ENCODE peak calls at places on chromosomes 11 and 22, in four cellular contexts. Q is small intestine, D is cardiac muscle cell, O is PC-3. W is an unnamed sample. For H3K4me1 and H3K36me3, the result is how much of the 10 kb centered on the place peaks cover.

GRCh38 chr22:43066134-43066533 is 23.1 kb downstream of the TTLL1 start:
- DNase-seq in O (no peak), Q (no peak), D (no peak), W (no peak)

GRCh38 chr22:22988785-22989184 is 81.5 kb upstream of the GNAZ start:
- DNase-seq in Q (no peak), O (no peak), D (no peak), W (no peak)

GRCh38 chr22:35531695-35532094 is 8.9 kb upstream of the RASD2 start:
- DNase-seq in O (no peak), Q (no peak), D (no peak), W (no peak)

GRCh38 chr11:68584097-68584496 is 100.2 kb upstream of the GAL start:
- DNase-seq in D (peak), O (peak), Q (peak), W (peak)

GRCh38 chr22:49968831-49969661 is 8.5 kb downstream of the PIM3 start:
- DNase-seq in O (no peak), D (no peak), Q (no peak), W (no peak)

GRCh38 chr11:73585834-73586575 is 11.9 kb downstream of the FAM168A start:
- DNase-seq in Q (no peak), D (no peak), O (peak), W (no peak)

GRCh38 chr22:35462558-35463230 is 62.8 kb downstream of the MCM5 start:
- DNase-seq in D (no peak), O (no peak), Q (no peak), W (no peak)

GRCh38 chr11:75896843-75897419 is 81.9 kb downstream of the UVRAG start:
- DNase-seq in D (peak), O (peak), Q (peak), W (no peak)

DNA sequence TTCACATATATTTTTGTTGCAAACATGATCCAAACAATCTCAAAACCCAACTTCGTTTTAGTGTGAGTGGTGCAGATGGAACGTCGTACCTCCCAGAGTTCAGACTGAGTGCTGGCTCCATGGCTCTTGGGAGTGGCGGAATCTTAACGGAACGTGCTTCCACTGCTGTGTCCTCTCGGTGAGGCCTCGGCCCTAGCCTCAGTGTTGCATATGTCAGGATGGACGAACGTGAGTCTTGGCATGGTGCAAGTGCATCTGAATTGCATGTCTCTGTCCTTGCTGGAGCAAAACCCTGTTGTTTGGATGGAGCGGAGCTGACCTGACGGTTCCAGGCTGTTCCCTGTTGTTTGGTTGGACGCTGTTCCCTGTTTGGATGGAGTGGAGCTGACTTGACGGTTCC is 306.8 kb downstream of the TBC1D22A start:
- DNase-seq in O (no peak), D (no peak), Q (no peak), W (no peak)
- H3K4me3 ChIP-seq in O (no peak), D (no peak), Q (no peak), W (no peak)

DNA sequence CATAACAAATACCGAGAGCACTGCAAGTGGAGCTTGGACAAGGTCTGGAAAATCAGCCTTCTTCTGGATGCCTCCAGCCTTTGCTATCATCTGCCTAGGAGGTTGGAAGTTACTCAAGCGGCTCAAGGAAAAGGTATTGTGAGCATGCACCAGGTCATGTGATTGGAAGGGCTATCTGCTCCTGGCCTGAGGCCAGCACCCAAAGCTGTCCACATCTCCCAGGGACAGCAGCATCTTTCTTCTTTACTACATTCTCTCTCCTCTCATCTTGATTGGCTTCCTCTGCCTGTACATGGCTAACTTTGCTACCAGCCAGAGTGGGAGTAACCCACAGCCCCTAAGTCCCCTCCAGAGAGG is 44.2 kb upstream of the AMPD3 start:
- DNase-seq in O (no peak), D (no peak), Q (no peak), W (no peak)
- H3K4me1 ChIP-seq in O (under half), D (under half), Q (under half), W (under half)

GRCh38 chr11:115780625-115781024 is 276.4 kb upstream of the CADM1 start:
- DNase-seq in O (no peak), D (no peak), Q (no peak), W (no peak)
- H3K36me3 ChIP-seq in O (under half), D (under half), Q (under half), W (under half)

GRCh38 chr22:30574095-30574981 is at the start of gene GAL3ST1:
- DNase-seq in Q (peak), O (no peak), D (peak), W (peak)
- H3K4me3 ChIP-seq in Q (peak), O (no peak), D (peak), W (peak)

GRCh38 chr11:47998733-47999359 is 18.5 kb downstream of the PTPRJ start:
- DNase-seq in O (no peak), Q (peak), D (no peak), W (peak)
- H3K4me1 ChIP-seq in O (under half), Q (under half), D (under half), W (under half)

DNA sequence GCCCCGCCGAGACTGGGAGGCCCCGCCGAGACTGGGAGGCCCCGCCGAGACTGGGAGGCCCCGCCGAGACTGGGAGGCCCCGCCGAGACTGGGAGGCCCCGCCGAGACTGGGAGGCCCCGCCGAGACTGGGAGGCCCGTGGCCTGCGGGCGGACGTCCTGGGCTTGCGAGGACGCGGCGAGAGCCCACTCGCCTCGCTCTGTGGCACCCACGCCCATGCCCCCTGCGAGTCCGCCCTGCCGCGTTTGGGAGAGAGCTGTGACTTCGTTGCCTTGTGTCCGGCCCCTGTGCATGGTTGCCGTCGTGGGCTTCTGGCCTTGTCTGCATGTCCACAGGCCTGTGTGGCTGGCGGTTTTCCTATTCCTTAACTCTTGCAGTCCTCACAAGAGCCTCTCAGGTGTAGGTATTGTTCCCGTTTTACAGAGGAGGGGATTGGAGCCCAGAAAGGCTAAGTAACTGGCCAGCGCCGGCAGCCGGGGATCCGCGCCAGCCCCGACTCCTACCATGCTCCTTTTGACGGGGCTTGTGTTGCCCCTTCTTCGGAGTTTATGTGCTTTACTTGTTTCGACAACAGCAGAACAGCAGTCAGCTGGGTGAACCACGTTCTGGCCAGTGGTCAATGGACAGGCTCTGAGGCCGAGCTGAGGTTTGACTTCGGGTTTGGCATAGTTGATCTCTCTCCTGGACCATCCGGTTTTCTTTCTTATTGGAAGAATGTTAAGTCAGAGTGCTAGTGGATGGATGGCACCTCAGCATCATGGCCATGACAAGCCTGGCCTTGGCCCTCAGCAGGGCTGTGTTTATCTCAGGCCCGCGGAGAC is 731 bp downstream of the PHRF1 start:
- DNase-seq in Q (no peak), D (no peak), O (no peak), W (no peak)
- H3K36me3 ChIP-seq in Q (under half), D (under half), O (under half), W (under half)

DNA sequence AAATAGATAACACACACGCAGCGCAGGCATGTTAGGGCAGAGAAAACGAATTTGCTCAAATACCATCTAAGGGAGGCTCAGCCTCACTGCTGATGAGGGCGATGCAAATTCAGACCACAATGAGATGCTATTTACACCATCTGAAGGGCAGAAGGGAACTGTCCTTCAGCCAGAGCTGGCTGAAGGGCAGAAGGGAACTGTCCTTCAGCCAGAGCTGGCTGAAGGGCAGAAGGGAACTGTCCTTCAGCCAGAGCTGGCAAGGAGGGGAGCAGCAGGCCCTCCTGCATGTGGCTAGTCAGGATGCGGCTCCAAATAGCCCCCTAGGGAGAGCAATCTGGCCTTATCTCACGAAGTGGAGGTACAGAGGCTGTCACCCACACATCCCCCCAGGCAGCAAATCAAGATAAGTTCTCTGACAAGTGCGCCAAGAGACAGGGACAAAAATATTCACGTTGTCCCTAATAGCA is 7.5 kb upstream of the SLC39A13 start:
- DNase-seq in O (no peak), Q (no peak), D (no peak), W (no peak)
- H3K4me3 ChIP-seq in O (no peak), Q (no peak), D (peak), W (peak)

GRCh38 chr22:19719055-19719482 is 4.3 kb upstream of the GP1BB start:
- DNase-seq in D (peak), O (no peak), Q (no peak), W (no peak)
- H3K4me1 ChIP-seq in D (under half), O (under half), Q (under half), W (under half)

GRCh38 chr11:65119670-65119995 is 2.1 kb upstream of the ZNHIT2 start:
- DNase-seq in D (no peak), Q (peak), O (no peak), W (no peak)
- H3K36me3 ChIP-seq in D (under half), Q (under half), O (under half), W (under half)